ENCODE peak calls at places on chromosomes 16 and 17, in four cellular contexts. C is PC-3, W is MM.1S, A is HCT116. S is an unnamed sample.

GRCh38 chr17:1153795-1154546 is 25.8 kb downstream of the ABR start:
- DNase-seq in C (peak; percentile 8), W (no peak), A (no peak), S (peak; percentile 59)

GRCh38 chr16:88069397-88070168 is 118.3 kb downstream of the BANP start:
- DNase-seq in C (no peak), W (peak; percentile 77), A (no peak), S (no peak)

GRCh38 chr16:66536525-66536924 is 13.4 kb downstream of the TK2 start:
- DNase-seq in C (no peak), W (no peak), A (no peak), S (no peak)

GRCh38 chr16:28534542-28535373 is 4.0 kb downstream of the NUPR1 start:
- DNase-seq in C (no peak), W (no peak), A (no peak), S (no peak)

GRCh38 chr16:66315210-66315825 is 51.2 kb upstream of the CDH5 start:
- DNase-seq in C (peak; percentile 73), W (peak; percentile 69), A (peak; percentile 54), S (peak; percentile 89)

GRCh38 chr17:44637066-44637465 is 19.2 kb upstream of the MEIOC start:
- DNase-seq in C (peak; percentile 9), W (no peak), A (no peak), S (no peak)

GRCh38 chr17:6011241-6011640 is 58.9 kb upstream of the WSCD1 start:
- DNase-seq in C (no peak), W (no peak), A (no peak), S (no peak)

GRCh38 chr16:49019826-49020401 is 261.7 kb downstream of the CBLN1 start:
- DNase-seq in C (peak; percentile 13), W (no peak), A (no peak), S (no peak)

GRCh38 chr17:9668532-9668931 is 23.2 kb downstream of the USP43 start:
- DNase-seq in C (peak; percentile 87), W (no peak), A (no peak), S (no peak)

GRCh38 chr16:57802635-57803412 is 533 bp upstream of the KIFC3 start:
- DNase-seq in C (no peak), W (no peak), A (no peak), S (peak; percentile 46)

GRCh38 chr16:57800213-57801097 is 1.8 kb downstream of the KIFC3 start:
- DNase-seq in C (no peak), W (no peak), A (no peak), S (no peak)

GRCh38 chr16:57801856-57802634 is at the start of gene KIFC3:
- DNase-seq in C (peak; percentile 68), W (peak; percentile 68), A (no peak), S (peak; percentile 79)

GRCh38 chr16:57799619-57800212 is 2.6 kb downstream of the KIFC3 start:
- DNase-seq in C (no peak), W (no peak), A (no peak), S (no peak)

GRCh38 chr16:57801098-57801855 is 1.0 kb downstream of the KIFC3 start:
- DNase-seq in C (peak; percentile 62), W (no peak), A (no peak), S (peak; percentile 35)
- TF ChIP-seq CTCF in C (no peak), W (no peak), A (peak; percentile 15), S (peak; percentile 23)

GRCh38 chr17:13725286-13725990 is 123.7 kb upstream of the HS3ST3A1 start:
- DNase-seq in C (peak; percentile 36), W (no peak), A (no peak), S (no peak)
- TF ChIP-seq EZH2phosphoT487 in C (no peak), W (no peak), A (no peak), S (no peak)

GRCh38 chr17:82743344-82744219 is 8.2 kb downstream of the FN3K start:
- DNase-seq in C (no peak), W (no peak), A (no peak), S (no peak)
- TF ChIP-seq CTCF in C (peak; percentile 26), W (peak; percentile 10), A (peak; percentile 18), S (no peak)

GRCh38 chr17:78767806-78768205 is 14.3 kb downstream of the CYTH1 start:
- DNase-seq in C (peak; percentile 56), W (peak; percentile 42), A (no peak), S (no peak)
- TF ChIP-seq EZH2phosphoT487 in C (no peak), W (no peak), A (no peak), S (no peak)

GRCh38 chr17:40499551-40500189 is 1.8 kb downstream of the TNS4 start:
- DNase-seq in C (peak; percentile 70), W (no peak), A (no peak), S (peak; percentile 77)
- TF ChIP-seq CTCF in C (no peak), W (no peak), A (no peak), S (no peak)

GRCh38 chr17:51164911-51165679 is 1.1 kb upstream of the NME2 start:
- DNase-seq in C (no peak), W (no peak), A (no peak), S (peak; percentile 50)
- TF ChIP-seq EZH2phosphoT487 in C (no peak), W (no peak), A (no peak), S (no peak)

GRCh38 chr16:50316102-50316847 is 49.9 kb downstream of the ADCY7 start:
- DNase-seq in C (no peak), W (no peak), A (no peak), S (no peak)

GRCh38 chr16:50315346-50315997 is 49.1 kb downstream of the ADCY7 start:
- DNase-seq in C (no peak), W (no peak), A (no peak), S (no peak)

GRCh38 chr16:50311891-50312501 is 45.6 kb downstream of the ADCY7 start:
- DNase-seq in C (no peak), W (no peak), A (no peak), S (no peak)

GRCh38 chr16:50314665-50315064 is 48.3 kb downstream of the ADCY7 start:
- DNase-seq in C (no peak), W (no peak), A (no peak), S (no peak)

DNA sequence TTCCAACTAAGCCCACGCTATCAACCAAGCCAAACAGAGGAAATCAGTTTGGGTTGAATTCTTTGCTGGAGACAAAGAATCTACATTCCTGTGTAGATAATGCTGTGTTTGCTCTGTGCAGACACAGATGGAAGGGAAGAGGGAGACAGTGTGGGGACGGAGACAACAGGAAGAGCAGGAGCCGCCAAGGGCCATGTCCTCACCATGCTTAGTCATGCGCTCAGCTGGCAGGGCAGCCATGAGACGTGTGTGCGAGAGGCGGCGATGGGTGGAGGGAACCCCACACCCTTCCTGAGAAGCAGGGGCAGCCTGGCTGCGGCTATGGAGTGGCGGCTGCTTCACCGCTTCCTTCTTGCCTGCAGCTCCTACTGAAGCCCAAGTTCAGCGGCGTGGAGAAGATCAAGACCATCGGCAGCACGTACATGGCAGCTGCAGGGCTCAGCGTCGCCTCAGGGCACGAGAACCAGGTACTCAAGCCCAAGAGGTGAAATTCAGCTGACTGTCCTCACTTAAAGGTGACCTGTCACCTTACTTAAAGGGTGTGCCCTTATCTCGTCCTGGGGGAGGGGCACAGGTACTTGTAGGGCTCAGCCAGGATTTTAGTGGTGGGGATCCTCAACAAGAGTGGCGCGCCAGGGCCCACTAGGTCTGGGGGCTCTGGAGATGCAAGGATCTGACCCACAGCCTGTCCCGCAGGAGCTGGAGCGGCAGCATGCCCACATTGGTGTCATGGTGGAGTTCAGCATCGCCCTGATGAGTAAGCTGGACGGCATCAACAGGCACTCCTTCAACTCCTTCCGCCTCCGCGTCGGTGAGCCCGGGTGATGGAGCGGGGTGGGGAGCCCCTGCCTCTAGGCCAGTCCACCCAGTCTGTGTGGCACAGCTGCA is 47.5 kb downstream of the ADCY7 start:
- DNase-seq in C (no peak), W (no peak), A (no peak), S (no peak)
- TF ChIP-seq CTCF in C (no peak), W (no peak), A (no peak), S (no peak)

DNA sequence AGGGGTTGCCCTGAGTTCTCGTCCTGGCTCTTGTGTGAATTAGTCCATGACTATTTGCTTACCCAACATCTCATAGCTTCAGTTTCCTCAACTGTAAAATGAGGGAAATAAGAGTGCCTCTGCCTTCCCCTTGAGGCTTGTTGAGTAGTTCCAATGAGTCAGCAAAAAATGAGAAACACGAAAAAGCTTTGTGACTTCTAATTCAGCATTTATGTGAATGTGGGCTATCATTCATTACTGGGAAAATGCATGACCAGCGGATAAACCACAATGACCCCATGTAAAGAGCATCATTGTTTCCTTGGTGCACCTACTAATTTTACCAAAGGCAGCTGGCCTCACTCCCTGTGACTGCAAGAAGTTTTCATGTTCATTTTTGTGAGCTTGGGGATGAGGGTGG is 374.6 kb upstream of the HSBP1 start:
- DNase-seq in C (no peak), W (no peak), A (no peak), S (no peak)
- TF ChIP-seq EZH2phosphoT487 in C (no peak), W (no peak), A (no peak), S (no peak)

S was measured in neural progenitor cell.